ENCODE peak calls at places on chromosomes 7 and 10, in six cellular contexts. Y is stimulated activated CD4-positive, alpha-beta T cell treated with anti-CD3 and anti-CD28 coated beads, Interleukin-4, amount 100 ng/mL, for 4 hours; U is bronchial epithelial cell; J is astrocyte of the spinal cord; V is fibroblast of pulmonary artery; T is cardiac fibroblast. Z is an unnamed sample.

GRCh38 chr7:91945476-91945875 is 4.8 kb downstream of the AKAP9 start:
- DNase-seq in J (peak), U (peak), Y (no peak), V (peak), T (peak), Z (no peak)

GRCh38 chr7:96182424-96183158 is 139.3 kb downstream of the SLC25A13 start:
- DNase-seq in J (no peak), U (no peak), Y (no peak), V (no peak), T (no peak), Z (no peak)

GRCh38 chr10:21519981-21520436 is 5.5 kb downstream of the SKIDA1 start:
- DNase-seq in V (peak), U (peak), J (peak), Y (no peak), T (peak), Z (no peak)

GRCh38 chr7:123398931-123399330 is 135.5 kb downstream of the IQUB start:
- DNase-seq in U (no peak), T (peak), Y (no peak), J (no peak), V (no peak), Z (no peak)

GRCh38 chr10:61761825-61762217 is 99.1 kb downstream of the CABCOCO1 start:
- DNase-seq in U (no peak), J (no peak), Y (no peak), V (no peak), T (no peak), Z (no peak)

GRCh38 chr10:63429280-63429679 is 36.5 kb downstream of the JMJD1C start:
- DNase-seq in T (peak), U (peak), V (peak), Y (no peak), J (peak), Z (no peak)

GRCh38 chr10:77006836-77007511 is 630.6 kb downstream of the KCNMA1 start:
- DNase-seq in T (no peak), U (peak), Y (no peak), V (peak), J (peak), Z (no peak)

GRCh38 chr7:47329320-47329926 is 252.5 kb downstream of the TNS3 start:
- DNase-seq in J (no peak), V (peak), Y (no peak), T (no peak), U (no peak), Z (no peak)

GRCh38 chr10:130862122-130862521 is 449.4 kb downstream of the TCERG1L start:
- DNase-seq in T (no peak), U (no peak), V (no peak), J (no peak), Y (no peak), Z (no peak)

GRCh38 chr10:13496164-13496563 is 32.6 kb downstream of the BEND7 start:
- DNase-seq in J (no peak), U (no peak), V (no peak), Y (no peak), T (no peak), Z (no peak)

GRCh38 chr7:128347573-128348147 is 4.0 kb upstream of the RBM28 start:
- DNase-seq in U (peak), T (peak), J (peak), Y (peak), V (peak), Z (peak)

Z was measured in NCI-H226.